ENCODE peak calls at places on chromosomes 3 and 15, in five cellular contexts. R is SK-N-SH, C is K562, S is GM12891, E is HepG2. B is an unnamed sample.

GRCh38 chr15:36334059-36334458 is 245.4 kb upstream of the CDIN1 start:
- DNase-seq in S (no peak), R (no peak), C (peak; percentile 55), E (no peak), B (no peak)

GRCh38 chr3:58494107-58494506 is 2.2 kb downstream of the KCTD6 start:
- DNase-seq in R (no peak), S (no peak), C (no peak), E (no peak), B (no peak)

GRCh38 chr3:71503525-71504249 is 79.8 kb downstream of the FOXP1 start:
- DNase-seq in S (no peak), C (no peak), R (no peak), E (no peak), B (no peak)

GRCh38 chr15:72534522-72534921 is 60.4 kb downstream of the ARIH1 start:
- DNase-seq in C (no peak), E (no peak), S (no peak), R (no peak), B (no peak)

GRCh38 chr15:48765007-48765406 is 45.9 kb downstream of the CEP152 start:
- DNase-seq in E (no peak), C (peak; percentile 32), S (no peak), R (no peak), B (no peak)

GRCh38 chr15:25060472-25060803 is 105.7 kb downstream of the SNRPN start:
- DNase-seq in R (no peak), E (no peak), S (no peak), C (no peak), B (no peak)

GRCh38 chr15:77654975-77655374 is 22.3 kb upstream of the LINGO1 start:
- DNase-seq in S (no peak), R (peak; percentile 54), C (peak; percentile 74), E (peak; percentile 45), B (no peak)

GRCh38 chr3:42394579-42395288 is 15.7 kb downstream of the LYZL4 start:
- DNase-seq in C (no peak), E (no peak), S (no peak), R (no peak), B (no peak)

GRCh38 chr3:178084938-178085816 is 451.1 kb upstream of the KCNMB2 start:
- DNase-seq in E (peak; percentile 9), C (no peak), S (no peak), R (peak; percentile 70), B (no peak)

GRCh38 chr15:89090791-89091666 is 2.8 kb downstream of the ABHD2 start:
- DNase-seq in E (no peak), S (no peak), C (no peak), R (peak; percentile 42), B (no peak)

GRCh38 chr3:165641569-165642310 is 195.5 kb downstream of the BCHE start:
- DNase-seq in R (no peak), E (no peak), C (no peak), S (no peak), B (no peak)

GRCh38 chr3:18444597-18445420 is 19.7 kb upstream of the SATB1 start:
- DNase-seq in C (peak; percentile 47), S (peak; percentile 68), E (peak; percentile 3), R (peak; percentile 94), B (peak; percentile 46)

GRCh38 chr3:37668831-37669610 is 192.7 kb upstream of the CTDSPL start:
- DNase-seq in C (no peak), R (peak; percentile 73), E (no peak), S (no peak), B (no peak)

GRCh38 chr3:195897081-195897852 is 11.1 kb downstream of the TNK2 start:
- DNase-seq in R (peak; percentile 83), E (no peak), S (no peak), C (peak; percentile 54), B (no peak)

GRCh38 chr3:50254577-50255250 is 14.2 kb upstream of the SEMA3B start:
- DNase-seq in S (no peak), C (no peak), R (no peak), E (no peak), B (no peak)

GRCh38 chr15:81767076-81767475 is 278.7 kb downstream of the MEX3B start:
- DNase-seq in S (no peak), E (no peak), R (no peak), C (no peak), B (no peak)

GRCh38 chr3:42159706-42160472 is 68.7 kb downstream of the TRAK1 start:
- DNase-seq in R (peak; percentile 86), S (peak; percentile 56), C (peak; percentile 67), E (peak; percentile 77), B (peak; percentile 23)

GRCh38 chr3:69143605-69144004 is 21.2 kb upstream of the LMOD3 start:
- DNase-seq in E (no peak), C (peak; percentile 5), R (no peak), S (no peak), B (no peak)

GRCh38 chr3:146322216-146322615 is 71.3 kb upstream of the PLSCR4 start:
- DNase-seq in E (no peak), S (no peak), C (no peak), R (no peak), B (no peak)

GRCh38 chr15:67076147-67076843 is 10.9 kb downstream of the SMAD3 start:
- DNase-seq in R (no peak), E (no peak), S (no peak), C (peak; percentile 77), B (no peak)

GRCh38 chr3:73772076-73772475 is 147.3 kb upstream of the PDZRN3 start:
- DNase-seq in E (no peak), R (no peak), C (no peak), S (no peak), B (no peak)

GRCh38 chr15:23483821-23484299 is 36.8 kb upstream of the GOLGA6L2 start:
- DNase-seq in S (no peak), R (no peak), E (no peak), C (no peak), B (no peak)

GRCh38 chr3:155409336-155409735 is 115.9 kb upstream of the STRIT1 start:
- DNase-seq in S (no peak), E (no peak), C (no peak), R (no peak), B (no peak)

GRCh38 chr3:39224288-39224687 is 31.9 kb upstream of the XIRP1 start:
- DNase-seq in C (no peak), R (peak; percentile 19), S (no peak), E (peak; percentile 4), B (no peak)

GRCh38 chr3:123562547-123562946 is 22.3 kb downstream of the HACD2 start:
- DNase-seq in E (no peak), R (no peak), C (no peak), S (no peak), B (no peak)

GRCh38 chr3:9732080-9732752 is 681 bp downstream of the BRPF1 start:
- DNase-seq in E (no peak), C (peak; percentile 64), R (no peak), S (peak; percentile 41), B (peak; percentile 52)

GRCh38 chr15:46460426-46460825 is 825.6 kb downstream of the SQOR start:
- DNase-seq in E (no peak), R (no peak), S (no peak), C (no peak), B (no peak)

GRCh38 chr3:13210221-13210975 is 137.2 kb upstream of the IQSEC1 start:
- DNase-seq in C (no peak), S (no peak), E (no peak), R (peak; percentile 68), B (no peak)

GRCh38 chr15:46014532-46014931 is 379.7 kb downstream of the SQOR start:
- DNase-seq in E (no peak), S (no peak), C (no peak), R (no peak), B (no peak)

GRCh38 chr3:5087209-5087608 is 34.9 kb upstream of the ARL8B start:
- DNase-seq in E (no peak), S (no peak), R (no peak), C (no peak), B (no peak)

GRCh38 chr3:47324278-47324865 is 41.6 kb downstream of the KLHL18 start:
- DNase-seq in S (peak; percentile 50), E (peak; percentile 63), R (peak; percentile 79), C (peak; percentile 80), B (peak; percentile 40)

GRCh38 chr15:75775296-75776074 is 62.8 kb upstream of the CSPG4 start:
- DNase-seq in E (peak; percentile 41), R (no peak), C (peak; percentile 82), S (no peak), B (no peak)

GRCh38 chr15:88954431-88955277 is 41.5 kb upstream of the MFGE8 start:
- DNase-seq in R (no peak), E (no peak), S (no peak), C (no peak), B (no peak)

DNA sequence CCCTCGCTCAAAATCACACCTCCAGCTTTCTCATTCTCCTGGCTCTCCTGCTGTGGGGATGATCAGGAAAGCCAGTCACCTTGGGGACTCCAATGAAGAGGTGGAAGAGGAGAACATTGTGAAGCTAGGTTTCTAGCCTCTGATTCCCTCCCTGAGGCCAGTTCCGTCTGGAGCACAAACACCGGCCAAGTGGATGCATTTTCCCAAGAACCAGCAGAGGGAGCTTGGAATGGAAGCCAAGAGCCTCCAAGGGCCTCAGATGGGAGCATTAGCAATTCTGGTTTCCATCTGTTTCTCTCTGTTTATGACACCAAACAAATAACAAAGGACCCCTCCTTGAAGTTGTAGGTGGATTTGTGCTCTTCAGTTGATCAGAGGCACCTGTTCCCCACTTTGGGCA is 40.6 kb upstream of the NMNAT3 start:
- DNase-seq in C (peak; percentile 27), S (no peak), E (peak; percentile 18), R (peak; percentile 45), B (no peak)
- TF ChIP-seq TAF1 in C (no peak), S (no peak), E (no peak), R (no peak), B (no peak)

GRCh38 chr3:60829058-60829457 is 422.2 kb downstream of the FHIT start:
- DNase-seq in C (no peak), S (no peak), E (no peak), R (no peak), B (no peak)

GRCh38 chr3:60827666-60828065 is 423.6 kb downstream of the FHIT start:
- DNase-seq in E (no peak), S (no peak), R (no peak), C (no peak), B (no peak)

GRCh38 chr3:60826511-60826910 is 424.7 kb downstream of the FHIT start:
- DNase-seq in S (no peak), R (no peak), C (no peak), E (no peak), B (no peak)
- TF ChIP-seq TAF1 in S (no peak), R (no peak), C (no peak), E (no peak), B (no peak)

DNA sequence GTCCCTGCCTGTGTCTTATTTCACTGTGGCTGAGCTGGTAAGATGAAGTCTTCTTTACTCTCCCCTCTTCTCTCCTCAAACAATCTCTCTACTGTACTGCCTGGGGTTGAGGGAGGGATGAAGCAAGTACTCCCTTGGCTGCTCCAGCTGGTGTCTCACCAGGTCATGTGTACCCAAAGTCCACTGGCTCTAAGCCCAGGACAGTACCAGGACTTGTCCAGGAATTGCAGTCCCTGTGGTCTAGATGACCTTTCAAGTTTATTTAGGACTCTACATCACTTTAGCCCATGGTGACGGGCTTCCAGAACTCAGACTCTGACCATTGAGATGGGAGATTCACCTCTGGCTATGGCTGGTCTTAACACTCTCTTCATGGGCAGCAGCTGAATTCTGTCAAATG is 17.5 kb upstream of the SLC27A2 start:
- DNase-seq in R (no peak), S (no peak), C (no peak), E (peak; percentile 86), B (no peak)
- TF ChIP-seq TAF1 in R (no peak), S (no peak), C (no peak), E (no peak), B (no peak)

GRCh38 chr15:79887517-79887916 is 9.3 kb downstream of the MTHFS start:
- DNase-seq in E (no peak), C (no peak), R (no peak), S (no peak), B (no peak)
- TF ChIP-seq TAF1 in E (no peak), C (no peak), R (no peak), S (no peak), B (no peak)

GRCh38 chr15:90837052-90837621 is 31.3 kb upstream of the FURIN start:
- DNase-seq in R (no peak), S (no peak), C (no peak), E (no peak), B (no peak)
- TF ChIP-seq TAF1 in R (no peak), S (no peak), C (no peak), E (no peak), B (no peak)

B was measured in GM12892.